ENCODE peak calls at places on chromosome X, in ten cellular contexts. One of them, this sample, is unnamed.

GRCh38 chrX:110750526-110751189 is 45.0 kb downstream of the CHRDL1 start:
- DNase-seq in AG08396: no peak
- DNase-seq in GM04504: no peak
- DNase-seq in H54: no peak
- DNase-seq in H7: no peak
- DNase-seq in dorsolateral prefrontal cortex: no peak
- DNase-seq in choroid plexus epithelial cell: no peak
- DNase-seq in foreskin fibroblast: no peak
- DNase-seq in WTC11: no peak
- DNase-seq in Calu3: no peak
- DNase-seq in this sample: no peak

GRCh38 chrX:69546417-69546816 is 42.3 kb downstream of the NALF2 start:
- DNase-seq in H54: no peak
- DNase-seq in WTC11: peak
- DNase-seq in dorsolateral prefrontal cortex: no peak
- DNase-seq in H7: peak
- DNase-seq in foreskin fibroblast: no peak
- DNase-seq in choroid plexus epithelial cell: no peak
- DNase-seq in Calu3: no peak
- DNase-seq in GM04504: no peak
- DNase-seq in AG08396: no peak
- DNase-seq in this sample: no peak

GRCh38 chrX:118437283-118437682 is 58.3 kb upstream of the DOCK11 start:
- DNase-seq in foreskin fibroblast: peak
- DNase-seq in H54: no peak
- DNase-seq in dorsolateral prefrontal cortex: no peak
- DNase-seq in AG08396: no peak
- DNase-seq in WTC11: no peak
- DNase-seq in GM04504: no peak
- DNase-seq in choroid plexus epithelial cell: peak
- DNase-seq in H7: no peak
- DNase-seq in Calu3: no peak
- DNase-seq in this sample: no peak

GRCh38 chrX:129788527-129788926 is 8.8 kb downstream of the SASH3 start:
- DNase-seq in GM04504: no peak
- DNase-seq in Calu3: no peak
- DNase-seq in H7: no peak
- DNase-seq in WTC11: no peak
- DNase-seq in foreskin fibroblast: no peak
- DNase-seq in H54: no peak
- DNase-seq in dorsolateral prefrontal cortex: no peak
- DNase-seq in AG08396: no peak
- DNase-seq in choroid plexus epithelial cell: no peak
- DNase-seq in this sample: no peak

GRCh38 chrX:13864264-13864663 is 47.4 kb upstream of the GPM6B start:
- DNase-seq in choroid plexus epithelial cell: no peak
- DNase-seq in H7: no peak
- DNase-seq in Calu3: no peak
- DNase-seq in foreskin fibroblast: peak
- DNase-seq in GM04504: no peak
- DNase-seq in AG08396: no peak
- DNase-seq in WTC11: no peak
- DNase-seq in H54: no peak
- DNase-seq in dorsolateral prefrontal cortex: no peak
- DNase-seq in this sample: no peak

GRCh38 chrX:104742345-104742744 is 176.3 kb downstream of the IL1RAPL2 start:
- DNase-seq in WTC11: no peak
- DNase-seq in H7: no peak
- DNase-seq in H54: no peak
- DNase-seq in choroid plexus epithelial cell: no peak
- DNase-seq in GM04504: no peak
- DNase-seq in foreskin fibroblast: no peak
- DNase-seq in Calu3: no peak
- DNase-seq in AG08396: no peak
- DNase-seq in dorsolateral prefrontal cortex: no peak
- DNase-seq in this sample: no peak

GRCh38 chrX:1521459-1521956 is 15.5 kb downstream of the P2RY8 start:
- DNase-seq in dorsolateral prefrontal cortex: peak
- DNase-seq in H7: peak
- DNase-seq in choroid plexus epithelial cell: no peak
- DNase-seq in Calu3: no peak
- DNase-seq in WTC11: peak
- DNase-seq in H54: no peak
- DNase-seq in GM04504: no peak
- DNase-seq in AG08396: no peak
- DNase-seq in foreskin fibroblast: no peak
- DNase-seq in this sample: no peak

GRCh38 chrX:107723501-107723900 is 52.1 kb downstream of the TSC22D3 start:
- DNase-seq in H54: no peak
- DNase-seq in Calu3: no peak
- DNase-seq in WTC11: no peak
- DNase-seq in AG08396: no peak
- DNase-seq in foreskin fibroblast: no peak
- DNase-seq in H7: no peak
- DNase-seq in GM04504: no peak
- DNase-seq in choroid plexus epithelial cell: no peak
- DNase-seq in dorsolateral prefrontal cortex: no peak
- DNase-seq in this sample: peak

GRCh38 chrX:20355187-20355586 is 88.5 kb upstream of the RPS6KA3 start:
- DNase-seq in GM04504: no peak
- DNase-seq in Calu3: no peak
- DNase-seq in dorsolateral prefrontal cortex: no peak
- DNase-seq in WTC11: no peak
- DNase-seq in AG08396: no peak
- DNase-seq in H54: no peak
- DNase-seq in H7: no peak
- DNase-seq in choroid plexus epithelial cell: no peak
- DNase-seq in foreskin fibroblast: no peak
- DNase-seq in this sample: no peak

GRCh38 chrX:1554469-1555210 is 17.7 kb upstream of the P2RY8 start:
- DNase-seq in AG08396: no peak
- DNase-seq in Calu3: no peak
- DNase-seq in dorsolateral prefrontal cortex: no peak
- DNase-seq in WTC11: no peak
- DNase-seq in H54: no peak
- DNase-seq in GM04504: no peak
- DNase-seq in H7: no peak
- DNase-seq in foreskin fibroblast: no peak
- DNase-seq in choroid plexus epithelial cell: no peak
- DNase-seq in this sample: no peak

GRCh38 chrX:50082741-50083140 is 118.1 kb downstream of the AKAP4 start:
- DNase-seq in Calu3: no peak
- DNase-seq in choroid plexus epithelial cell: no peak
- DNase-seq in H7: no peak
- DNase-seq in WTC11: no peak
- DNase-seq in AG08396: no peak
- DNase-seq in dorsolateral prefrontal cortex: no peak
- DNase-seq in H54: no peak
- DNase-seq in foreskin fibroblast: no peak
- DNase-seq in GM04504: no peak
- DNase-seq in this sample: no peak

GRCh38 chrX:82141942-82142341 is 940.0 kb downstream of the SH3BGRL start:
- DNase-seq in Calu3: no peak
- DNase-seq in choroid plexus epithelial cell: no peak
- DNase-seq in dorsolateral prefrontal cortex: no peak
- DNase-seq in H7: no peak
- DNase-seq in GM04504: no peak
- DNase-seq in WTC11: no peak
- DNase-seq in foreskin fibroblast: no peak
- DNase-seq in H54: no peak
- DNase-seq in AG08396: no peak
- DNase-seq in this sample: no peak

GRCh38 chrX:572490-573124 is 58.0 kb upstream of the SHOX start:
- DNase-seq in WTC11: no peak
- DNase-seq in dorsolateral prefrontal cortex: no peak
- DNase-seq in choroid plexus epithelial cell: no peak
- DNase-seq in Calu3: no peak
- DNase-seq in foreskin fibroblast: no peak
- DNase-seq in AG08396: no peak
- DNase-seq in GM04504: no peak
- DNase-seq in H7: no peak
- DNase-seq in H54: no peak
- DNase-seq in this sample: no peak

GRCh38 chrX:31213941-31214340 is 142.1 kb upstream of the FTHL17 start:
- DNase-seq in choroid plexus epithelial cell: peak
- DNase-seq in WTC11: peak
- DNase-seq in AG08396: peak
- DNase-seq in foreskin fibroblast: peak
- DNase-seq in H7: peak
- DNase-seq in H54: no peak
- DNase-seq in GM04504: no peak
- DNase-seq in Calu3: peak
- DNase-seq in dorsolateral prefrontal cortex: no peak
- DNase-seq in this sample: no peak

This sample was measured in DMS79 treated with DMSO at 0.1 percent for 48 hours.